ENCODE peak calls at places on chromosomes 6 and 20, in nine cellular contexts. P is activated T-helper 1 cell treated with Interleukin-2 at 50 U/mL for 16 hours; A is stimulated activated CD4-positive, alpha-beta T cell treated with anti-CD3 and anti-CD28 coated beads, Interleukin-15, amount 100 ng/mL, for 48 hours; L is iris pigment epithelial cell; B is GM03348; C is D341Med; F is astrocyte of the spinal cord; H is ELR; G is NCI-H69. U is an unnamed sample.

GRCh38 chr20:47689726-47690125 is 95.6 kb downstream of the SULF2 start:
- DNase-seq in A (no peak), C (no peak), L (no peak), G (no peak), B (no peak), H (no peak), P (no peak), F (no peak), U (no peak)

GRCh38 chr6:2578729-2579128 is 172.0 kb downstream of the MYLK4 start:
- DNase-seq in P (no peak), C (no peak), H (peak; percentile 6), L (peak; percentile 43), F (no peak), G (no peak), A (no peak), B (no peak), U (no peak)

GRCh38 chr6:97586344-97586743 is 303.3 kb upstream of the MMS22L start:
- DNase-seq in B (peak; percentile 55), L (peak; percentile 30), P (no peak), H (peak; percentile 36), F (peak; percentile 20), C (peak; percentile 54), A (no peak), G (peak; percentile 67), U (peak; percentile 61)

GRCh38 chr6:166411721-166412151 is 29.0 kb upstream of the MPC1 start:
- DNase-seq in P (peak; percentile 32), C (no peak), F (no peak), B (no peak), A (no peak), L (no peak), G (no peak), H (no peak), U (no peak)

GRCh38 chr6:150702675-150703074 is 103.0 kb downstream of the PLEKHG1 start:
- DNase-seq in B (no peak), F (no peak), P (no peak), L (no peak), A (no peak), C (no peak), H (no peak), G (no peak), U (no peak)

GRCh38 chr6:85250586-85251216 is 199.2 kb upstream of the NT5E start:
- DNase-seq in C (no peak), G (peak; percentile 15), L (peak; percentile 38), P (no peak), A (no peak), H (no peak), F (peak; percentile 48), B (peak; percentile 21), U (no peak)

GRCh38 chr20:15875446-15875845 is 697.8 kb downstream of the KIF16B start:
- DNase-seq in H (no peak), P (no peak), L (no peak), F (no peak), G (peak; percentile 38), B (no peak), C (no peak), A (no peak), U (no peak)

GRCh38 chr6:36139431-36139830 is 9.1 kb downstream of the MAPK13 start:
- DNase-seq in F (no peak), L (peak; percentile 24), C (peak; percentile 79), A (no peak), H (peak; percentile 33), P (no peak), G (peak; percentile 52), B (peak; percentile 9), U (no peak)

GRCh38 chr20:46324379-46324778 is 16.1 kb upstream of the CDH22 start:
- DNase-seq in F (no peak), L (no peak), C (no peak), G (no peak), P (no peak), A (no peak), B (no peak), H (no peak), U (no peak)